ENCODE peak calls at places on chromosomes 7 and 10, in eight cellular contexts. H, K, R, E, T, A, L and F are unnamed samples.
A peak's percentile ranks its signal among the peaks of the same experiment; 100 is the strongest.

GRCh38 chr7:47482013-47482761 is 99.7 kb downstream of the TNS3 start:
- DNase-seq in H (no peak), K (no peak), R (no peak), E (peak; percentile 83), T (peak; percentile 88), A (no peak), L (no peak), F (peak; percentile 78)

GRCh38 chr7:22563115-22563514 is 63.1 kb upstream of the STEAP1B start:
- DNase-seq in H (no peak), K (no peak), R (no peak), E (no peak), T (no peak), A (no peak), L (no peak), F (no peak)

GRCh38 chr7:96979551-96980276 is 25.6 kb upstream of the DLX6 start:
- DNase-seq in H (no peak), K (no peak), R (no peak), E (no peak), T (no peak), A (no peak), L (no peak), F (no peak)

GRCh38 chr7:4785371-4785770 is 9.9 kb downstream of the AP5Z1 start:
- DNase-seq in H (no peak), K (no peak), R (no peak), E (no peak), T (no peak), A (no peak), L (no peak), F (no peak)

GRCh38 chr7:91343420-91343819 is 79.2 kb downstream of the FZD1 start:
- DNase-seq in H (no peak), K (no peak), R (no peak), E (no peak), T (no peak), A (no peak), L (no peak), F (no peak)

GRCh38 chr7:116434820-116435341 is 64.7 kb upstream of the CAV2 start:
- DNase-seq in H (no peak), K (no peak), R (no peak), E (peak; percentile 85), T (no peak), A (no peak), L (peak; percentile 59), F (no peak)

GRCh38 chr10:3203198-3203597 is 30.6 kb upstream of the PITRM1 start:
- DNase-seq in H (no peak), K (no peak), R (no peak), E (no peak), T (no peak), A (no peak), L (no peak), F (no peak)

GRCh38 chr10:101011517-101012423 is 12.2 kb downstream of the LZTS2 start:
- DNase-seq in H (peak; percentile 55), K (no peak), R (no peak), E (peak; percentile 40), T (no peak), A (peak; percentile 33), L (no peak), F (no peak)

GRCh38 chr7:39459606-39460090 is 106.6 kb upstream of the YAE1 start:
- DNase-seq in H (no peak), K (no peak), R (no peak), E (no peak), T (no peak), A (no peak), L (no peak), F (no peak)

GRCh38 chr7:123687161-123687560 is 31.5 kb downstream of the LMOD2 start:
- DNase-seq in H (no peak), K (no peak), R (no peak), E (no peak), T (no peak), A (no peak), L (no peak), F (no peak)

GRCh38 chr10:75395955-75396860 is 5.4 kb downstream of the ZNF503 start:
- DNase-seq in H (no peak), K (no peak), R (peak; percentile 24), E (peak; percentile 69), T (no peak), A (no peak), L (no peak), F (peak; percentile 76)

GRCh38 chr10:75398238-75398629 is 3.3 kb downstream of the ZNF503 start:
- DNase-seq in H (no peak), K (no peak), R (no peak), E (peak; percentile 60), T (no peak), A (no peak), L (no peak), F (no peak)

GRCh38 chr10:75397571-75397921 is 4.0 kb downstream of the ZNF503 start:
- DNase-seq in H (no peak), K (no peak), R (no peak), E (peak; percentile 69), T (no peak), A (no peak), L (no peak), F (peak; percentile 34)

GRCh38 chr10:75395171-75395954 is 6.2 kb downstream of the ZNF503 start:
- DNase-seq in H (peak; percentile 65), K (no peak), R (peak; percentile 42), E (peak; percentile 93), T (peak; percentile 70), A (peak; percentile 79), L (no peak), F (peak; percentile 88)

DNA sequence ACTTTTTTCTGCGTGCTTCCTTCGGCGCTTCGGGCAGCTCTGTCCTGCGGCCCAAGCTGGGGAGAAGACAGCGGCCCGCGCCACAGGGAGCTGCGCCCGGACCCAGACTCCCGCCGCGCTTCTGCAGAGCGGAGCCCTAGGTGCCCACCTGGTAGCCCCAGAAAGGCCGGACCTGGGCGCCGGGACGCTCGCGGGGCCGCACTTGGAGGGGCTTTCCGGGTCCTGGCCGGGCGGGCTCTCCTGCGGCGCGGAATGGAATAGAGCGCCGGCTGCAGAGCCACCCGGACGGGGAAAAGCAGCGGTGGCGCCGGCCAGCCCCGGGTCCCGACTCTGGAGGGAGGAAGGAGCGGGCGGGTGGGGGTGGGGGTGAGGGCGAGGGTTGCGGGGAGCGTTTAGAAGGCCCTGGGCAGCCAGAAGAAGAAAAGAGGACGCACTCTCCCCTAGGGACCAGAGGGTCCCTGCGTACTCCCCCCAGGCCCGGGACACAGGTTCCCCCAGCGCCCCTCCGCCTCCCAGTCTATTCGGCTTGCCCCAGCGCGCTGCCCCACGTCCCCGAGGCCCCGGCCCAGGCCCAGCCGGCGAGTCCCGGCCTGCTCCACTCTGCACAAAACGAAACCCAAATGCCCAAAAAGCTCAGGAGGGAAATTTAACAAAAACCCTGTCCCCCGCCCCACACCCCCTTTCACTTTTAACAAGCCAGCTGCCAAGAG is 4.5 kb downstream of the ZNF503 start:
- DNase-seq in H (no peak), K (no peak), R (peak; percentile 33), E (peak; percentile 66), T (no peak), A (peak; percentile 62), L (no peak), F (peak; percentile 83)
- H3K27ac ChIP-seq in H (no peak overlapping the region), K (no peak overlapping the region), R (peak overlapping the region; percentile 26), E (peak overlapping the region; percentile 45), T (peak overlapping the region; percentile 21), A (no peak overlapping the region), L (peak overlapping the region; percentile 10), F (peak overlapping the region; percentile 92)

GRCh38 chr10:86263907-86264306 is 102.7 kb downstream of the GRID1 start:
- DNase-seq in H (no peak), K (no peak), R (no peak), E (no peak), T (peak; percentile 47), A (no peak), L (no peak), F (no peak)

GRCh38 chr10:86262671-86263165 is 103.9 kb downstream of the GRID1 start:
- DNase-seq in H (no peak), K (no peak), R (peak; percentile 86), E (no peak), T (peak; percentile 37), A (no peak), L (no peak), F (no peak)

GRCh38 chr10:86264481-86265231 is 101.9 kb downstream of the GRID1 start:
- DNase-seq in H (no peak), K (no peak), R (no peak), E (no peak), T (peak; percentile 49), A (no peak), L (no peak), F (no peak)

GRCh38 chr10:86261933-86262665 is 104.5 kb downstream of the GRID1 start:
- DNase-seq in H (peak; percentile 66), K (no peak), R (peak; percentile 58), E (peak; percentile 48), T (peak; percentile 51), A (no peak), L (no peak), F (no peak)

GRCh38 chr10:86263209-86263608 is 103.4 kb downstream of the GRID1 start:
- DNase-seq in H (no peak), K (no peak), R (no peak), E (no peak), T (peak; percentile 46), A (no peak), L (no peak), F (no peak)
- H3K27ac ChIP-seq in H (no peak overlapping the region), K (no peak overlapping the region), R (peak overlapping the region; percentile 95), E (no peak overlapping the region), T (no peak overlapping the region), A (no peak overlapping the region), L (no peak overlapping the region), F (no peak overlapping the region)

DNA sequence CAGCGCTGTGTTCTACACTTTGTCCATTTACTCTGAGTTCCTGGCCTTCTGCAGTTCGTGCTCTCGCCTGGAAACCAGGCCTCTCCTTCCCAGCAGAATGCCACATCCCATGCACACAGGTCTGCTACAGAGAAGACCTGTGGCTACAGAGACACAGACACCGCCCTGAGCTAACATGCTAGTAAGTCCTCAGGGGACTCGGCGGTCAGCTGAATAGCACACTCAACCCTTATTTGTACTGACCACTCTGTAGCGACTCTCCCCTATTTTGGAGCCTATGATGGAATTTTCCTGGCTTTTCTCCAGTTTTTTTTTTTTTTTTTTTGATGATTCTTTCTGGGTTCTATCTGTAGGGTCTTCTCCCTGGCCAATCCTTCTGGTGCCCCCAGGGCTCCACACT is 12.8 kb downstream of the CREB3L2 start:
- DNase-seq in H (no peak), K (no peak), R (no peak), E (no peak), T (peak; percentile 85), A (peak; percentile 67), L (no peak), F (no peak)
- H3K27ac ChIP-seq in H (no peak overlapping the region), K (no peak overlapping the region), R (no peak overlapping the region), E (no peak overlapping the region), T (peak overlapping the region; percentile 96), A (peak overlapping the region; percentile 28), L (no peak overlapping the region), F (peak overlapping the region; percentile 16)

GRCh38 chr10:103932996-103933395 is 15.0 kb upstream of the STN1 start:
- DNase-seq in H (no peak), K (no peak), R (no peak), E (no peak), T (no peak), A (no peak), L (no peak), F (no peak)
- H3K27ac ChIP-seq in H (no peak overlapping the region), K (no peak overlapping the region), R (no peak overlapping the region), E (no peak overlapping the region), T (no peak overlapping the region), A (no peak overlapping the region), L (no peak overlapping the region), F (no peak overlapping the region)

GRCh38 chr7:6443372-6443941 is 4.3 kb downstream of the DAGLB start:
- DNase-seq in H (peak; percentile 78), K (no peak), R (no peak), E (peak; percentile 91), T (no peak), A (no peak), L (peak; percentile 53), F (no peak)
- H3K27ac ChIP-seq in H (peak overlapping the region; percentile 86), K (no peak overlapping the region), R (no peak overlapping the region), E (peak overlapping the region; percentile 83), T (no peak overlapping the region), A (peak overlapping the region; percentile 91), L (peak overlapping the region; percentile 4), F (no peak overlapping the region)